ENCODE peak calls at places on chromosomes 11 and 22, in four cellular contexts. D is mammary epithelial cell, N is esophagus squamous epithelium, L is heart right ventricle. O is an unnamed sample.

GRCh38 chr11:97269527-97269926 is 879.7 kb downstream of the JRKL start:
- DNase-seq in D (peak; percentile 4), L (no peak), N (no peak), O (no peak)

GRCh38 chr11:28727254-28727653 is 619.1 kb downstream of the METTL15 start:
- DNase-seq in L (no peak), D (no peak), N (no peak), O (no peak)

GRCh38 chr11:18394928-18395734 is 768 bp downstream of the LDHA start:
- DNase-seq in N (no peak), L (no peak), D (peak; percentile 20), O (peak; percentile 2)

GRCh38 chr11:123755813-123756212 is 1.5 kb upstream of the OR6X1 start:
- DNase-seq in D (no peak), L (no peak), N (no peak), O (no peak)

GRCh38 chr11:44930588-44931302 is 19.9 kb downstream of the TP53I11 start:
- DNase-seq in N (no peak), D (no peak), L (no peak), O (no peak)

GRCh38 chr11:134725939-134726639 is 314.0 kb upstream of the B3GAT1 start:
- DNase-seq in N (no peak), D (no peak), L (no peak), O (no peak)

GRCh38 chr11:64220798-64221197 is 5.2 kb downstream of the TRPT1 start:
- DNase-seq in D (no peak), N (no peak), L (no peak), O (no peak)

GRCh38 chr11:14578551-14578956 is 58.4 kb upstream of the PSMA1 start:
- DNase-seq in D (peak; percentile 12), L (no peak), N (peak; percentile 7), O (peak; percentile 79)

GRCh38 chr22:43297246-43298061 is 45.7 kb downstream of the SCUBE1 start:
- DNase-seq in L (no peak), N (no peak), D (no peak), O (no peak)

GRCh38 chr11:22194907-22195306 is 2.0 kb downstream of the ANO5 start:
- DNase-seq in N (no peak), D (no peak), L (no peak), O (no peak)

GRCh38 chr11:45264839-45265515 is 21.2 kb downstream of the SYT13 start:
- DNase-seq in D (peak; percentile 85), L (no peak), N (no peak), O (no peak)

GRCh38 chr11:8766993-8767374 is 84.4 kb downstream of the RPL27A start:
- DNase-seq in D (no peak), N (no peak), L (no peak), O (no peak)

GRCh38 chr22:36608987-36609386 is 80.0 kb upstream of the EIF3D start:
- DNase-seq in L (no peak), N (no peak), D (no peak), O (no peak)

GRCh38 chr22:42202669-42203068 is 67.8 kb downstream of the TCF20 start:
- DNase-seq in N (no peak), D (no peak), L (no peak), O (peak; percentile 52)

GRCh38 chr11:66950113-66950535 is 8.1 kb downstream of the PC start:
- DNase-seq in N (no peak), D (peak; percentile 81), L (no peak), O (no peak)

GRCh38 chr11:134024420-134025085 is 44.3 kb upstream of the JAM3 start:
- DNase-seq in N (no peak), L (no peak), D (peak; percentile 87), O (no peak)

GRCh38 chr11:65439331-65440181 is 17.0 kb downstream of the NEAT1 start:
- DNase-seq in D (no peak), N (no peak), L (no peak), O (no peak)

GRCh38 chr11:104003491-104003890 is 32.9 kb upstream of the DDI1 start:
- DNase-seq in L (no peak), N (no peak), D (peak; percentile 8), O (no peak)

GRCh38 chr11:105935791-105936190 is 86.2 kb downstream of the MSANTD4 start:
- DNase-seq in N (no peak), L (no peak), D (peak; percentile 89), O (no peak)

GRCh38 chr11:117870176-117870952 is 6.1 kb downstream of the FXYD6 start:
- DNase-seq in D (peak; percentile 38), N (no peak), L (no peak), O (no peak)

GRCh38 chr22:24230911-24231656 is 13.8 kb downstream of the GGT5 start:
- DNase-seq in D (no peak), L (peak; percentile 62), N (no peak), O (peak; percentile 62)

GRCh38 chr22:31695423-31695822 is 33.4 kb upstream of the PISD start:
- DNase-seq in L (no peak), N (no peak), D (no peak), O (no peak)

GRCh38 chr11:111515591-111515990 is 1.0 kb downstream of the HOATZ start:
- DNase-seq in N (no peak), D (no peak), L (no peak), O (no peak)

GRCh38 chr11:111513240-111513605 is 1.0 kb upstream of the BTG4 start:
- DNase-seq in L (no peak), D (peak; percentile 90), N (no peak), O (no peak)

GRCh38 chr11:111510311-111510710 is 1.9 kb downstream of the BTG4 start:
- DNase-seq in D (peak; percentile 95), L (no peak), N (no peak), O (no peak)

GRCh38 chr11:111512296-111513239 is at the start of gene BTG4:
- DNase-seq in D (no peak), N (no peak), L (peak; percentile 13), O (peak; percentile 18)

DNA sequence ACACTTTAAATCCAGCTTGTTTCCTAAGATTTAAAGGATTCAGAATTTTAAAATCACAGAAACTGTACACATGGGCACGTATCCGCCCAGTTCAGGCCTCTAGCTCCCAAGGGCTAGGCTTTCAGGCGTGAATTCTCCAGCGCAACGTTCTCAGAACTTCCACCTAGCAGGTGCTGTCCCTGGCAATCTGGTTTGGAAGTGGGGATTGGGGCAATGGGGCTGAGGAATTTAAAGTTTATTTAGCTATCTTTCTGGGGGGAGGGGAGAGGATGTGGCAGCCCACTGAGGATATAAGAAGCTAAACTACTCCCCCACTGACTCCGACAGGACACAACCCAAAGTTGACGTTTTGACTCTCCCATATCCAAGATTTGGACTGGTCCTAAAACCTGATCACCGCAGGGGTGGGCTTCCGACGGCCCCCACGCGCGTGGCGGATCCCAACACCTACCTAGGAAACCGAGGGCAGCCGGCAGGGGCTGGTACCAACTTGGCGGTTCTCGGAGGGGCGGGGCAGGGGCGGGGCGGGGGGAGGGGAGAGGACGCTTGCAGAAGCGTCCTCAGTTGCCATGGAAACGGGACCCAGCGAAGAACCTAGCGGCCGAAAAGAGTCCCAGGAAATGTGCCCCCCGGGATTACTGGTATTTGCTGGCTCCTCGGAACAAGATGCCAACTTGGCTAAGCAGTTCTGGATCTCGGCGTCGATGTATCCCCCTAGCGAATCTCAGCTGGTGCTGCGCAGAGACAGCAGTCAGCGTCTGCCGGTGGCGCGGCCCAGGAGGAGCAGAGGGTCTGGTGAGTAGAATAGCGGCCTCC is at the start of gene HOATZ:
- DNase-seq in L (no peak), D (no peak), N (no peak), O (no peak)
- TF ChIP-seq CTCF in L (no peak), D (no peak), N (no peak), O (no peak)

GRCh38 chr22:45499746-45500145 is 2.9 kb upstream of the FBLN1 start:
- DNase-seq in N (no peak), D (no peak), L (peak; percentile 71), O (no peak)
- H3K27ac ChIP-seq in N (peak overlapping the region; percentile 57), D (no peak overlapping the region), L (peak overlapping the region; percentile 30), O (no peak overlapping the region)

DNA sequence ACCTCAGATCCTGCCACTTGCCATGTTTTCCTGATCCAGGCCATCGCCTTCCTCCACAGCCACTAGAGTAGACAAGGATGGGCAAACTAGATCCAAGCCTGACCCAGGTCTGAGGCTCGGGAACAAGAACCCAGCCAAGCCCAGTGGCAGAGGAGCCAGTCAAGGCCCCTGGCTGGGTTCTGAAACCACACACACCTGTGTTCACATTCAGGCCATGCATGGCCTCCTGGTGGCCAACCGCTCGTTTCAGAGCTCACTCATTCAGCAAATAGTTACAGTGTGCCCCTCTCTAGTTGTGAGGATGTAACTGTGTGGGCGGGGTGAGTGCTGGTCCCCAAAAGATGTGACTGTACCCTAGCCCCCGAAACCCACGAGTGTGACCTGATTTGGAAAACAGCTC is 337.6 kb downstream of the CTTN start:
- DNase-seq in D (no peak), N (no peak), L (no peak), O (no peak)
- H3K9me3 ChIP-seq in D (peaks cover 11% of the 10 kb centered on the region), N (no peaks in the 10 kb centered on the region), L (no peaks in the 10 kb centered on the region), O (no peaks in the 10 kb centered on the region)

GRCh38 chr11:77266766-77267165 is 34.7 kb downstream of the GDPD4 start:
- DNase-seq in L (no peak), D (no peak), N (no peak), O (no peak)

GRCh38 chr11:77267910-77268309 is 33.6 kb downstream of the GDPD4 start:
- DNase-seq in L (no peak), D (peak; percentile 51), N (no peak), O (no peak)

GRCh38 chr11:77270921-77271320 is 30.6 kb downstream of the GDPD4 start:
- DNase-seq in N (no peak), D (no peak), L (no peak), O (no peak)

DNA sequence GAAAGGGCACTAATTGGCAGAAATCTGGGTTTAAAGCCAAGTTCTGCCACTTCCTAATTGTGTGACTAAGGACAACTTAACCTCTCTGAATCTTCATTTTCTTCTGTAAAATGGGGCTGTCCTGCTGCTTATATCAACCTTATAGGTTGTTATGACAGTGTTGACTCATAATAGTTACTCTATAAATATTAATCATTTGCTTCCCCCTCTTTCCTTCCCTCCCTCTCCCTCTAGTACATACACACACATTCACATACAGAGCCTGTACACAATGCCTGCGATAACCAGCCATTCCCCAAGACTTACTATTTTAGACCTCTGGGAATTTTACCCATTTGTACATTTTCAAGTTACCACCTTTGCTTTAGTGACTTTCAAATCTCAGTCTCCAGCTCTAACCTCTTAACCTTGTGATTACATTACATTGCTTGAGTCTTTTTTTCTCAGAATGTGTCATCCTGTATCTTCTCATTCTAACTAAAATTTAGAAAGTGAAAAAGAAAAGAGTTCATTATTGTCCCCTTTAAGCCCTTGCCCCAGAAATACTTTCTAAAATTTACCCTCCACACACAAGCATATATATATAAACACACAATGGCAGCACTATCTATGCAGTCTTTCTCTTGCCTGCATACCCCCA is 31.9 kb downstream of the GDPD4 start:
- DNase-seq in L (no peak), D (peak; percentile 44), N (no peak), O (no peak)
- TF ChIP-seq CTCF in L (no peak), D (no peak), N (no peak), O (no peak)

GRCh38 chr11:70089631-70090030 is 11.5 kb downstream of the ANO1 start:
- DNase-seq in N (no peak), D (peak; percentile 77), L (no peak), O (no peak)
- H3K27ac ChIP-seq in N (no peak overlapping the region), D (peak overlapping the region; percentile 45), L (no peak overlapping the region), O (no peak overlapping the region)

DNA sequence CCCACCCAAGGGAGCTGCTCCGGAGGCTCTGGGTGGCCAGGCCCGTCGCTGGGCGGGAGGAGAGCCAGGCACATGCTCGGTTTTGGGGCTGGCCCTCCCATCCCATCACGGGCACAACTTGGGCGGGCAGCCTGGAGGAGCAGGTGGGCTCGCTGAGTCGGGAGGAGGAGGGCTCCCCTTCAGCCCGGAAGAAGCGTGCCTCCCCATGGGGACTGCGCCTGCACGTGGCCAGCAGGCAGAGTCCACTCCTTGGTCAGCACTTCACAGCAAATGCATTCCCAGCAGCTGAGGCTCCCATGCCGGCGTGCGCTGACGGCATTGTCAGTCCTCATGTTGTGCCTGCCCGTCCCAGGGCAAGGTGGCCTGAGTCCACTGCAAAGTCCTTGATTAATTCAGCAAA is 1281.7 kb downstream of the BRD1 start:
- DNase-seq in N (no peak), D (no peak), L (no peak), O (no peak)
- H3K9me3 ChIP-seq in N (no peaks in the 10 kb centered on the region), D (peaks cover 46% of the 10 kb centered on the region), L (no peaks in the 10 kb centered on the region), O (no peaks in the 10 kb centered on the region)

GRCh38 chr11:113188433-113188834 is 125.9 kb upstream of the TTC12 start:
- DNase-seq in D (no peak), L (no peak), N (no peak), O (no peak)
- TF ChIP-seq CTCF in D (no peak), L (no peak), N (no peak), O (no peak)

O was measured in CD4-positive, alpha-beta T cell.